ENCODE peak calls at places on chromosome 5, in four cellular contexts. Z is K562, A is endothelial cell of umbilical vein, E is keratinocyte. M is an unnamed sample.

GRCh38 chr5:57346336-57346735 is 136.3 kb downstream of the ACTBL2 start:
- DNase-seq in Z (no peak), A (no peak), E (no peak), M (no peak)

GRCh38 chr5:138331449-138332368 is at the start of gene CDC25C:
- DNase-seq in E (peak; percentile 92), A (peak; percentile 100), Z (peak; percentile 95), M (peak; percentile 99)

GRCh38 chr5:141694479-141694878 is 12.4 kb upstream of the ARAP3 start:
- DNase-seq in Z (no peak), E (no peak), A (no peak), M (no peak)

GRCh38 chr5:33994845-33995244 is 10.4 kb upstream of the SLC45A2 start:
- DNase-seq in A (no peak), E (no peak), Z (no peak), M (peak; percentile 76)

GRCh38 chr5:130323804-130324454 is 419.7 kb downstream of the CHSY3 start:
- DNase-seq in E (peak; percentile 50), A (peak; percentile 84), Z (no peak), M (no peak)

GRCh38 chr5:83817591-83817990 is 96.9 kb upstream of the HAPLN1 start:
- DNase-seq in Z (no peak), E (no peak), A (no peak), M (no peak)

GRCh38 chr5:40485021-40485998 is 194.4 kb upstream of the PTGER4 start:
- DNase-seq in E (no peak), Z (no peak), A (no peak), M (no peak)

GRCh38 chr5:171351674-171352073 is 36.0 kb upstream of the NPM1 start:
- DNase-seq in A (no peak), Z (no peak), E (no peak), M (no peak)

GRCh38 chr5:13250450-13251291 is 693.8 kb downstream of the DNAH5 start:
- DNase-seq in Z (peak; percentile 30), E (no peak), A (peak; percentile 39), M (peak; percentile 6)

GRCh38 chr5:43729846-43730478 is 127.0 kb downstream of the NNT start:
- DNase-seq in A (peak; percentile 18), Z (no peak), E (no peak), M (peak; percentile 51)

GRCh38 chr5:97931829-97932228 is 748.8 kb upstream of the RIOK2 start:
- DNase-seq in Z (no peak), A (no peak), E (no peak), M (no peak)

GRCh38 chr5:5522336-5522735 is 99.9 kb downstream of the ICE1 start:
- DNase-seq in A (no peak), Z (no peak), E (no peak), M (no peak)

GRCh38 chr5:27854243-27854852 is 816.0 kb upstream of the CDH9 start:
- DNase-seq in A (no peak), Z (no peak), E (no peak), M (no peak)

GRCh38 chr5:11214851-11215250 is 453.8 kb upstream of the DAP start:
- DNase-seq in Z (no peak), A (no peak), E (no peak), M (no peak)
- H2AFZ ChIP-seq in Z (no peak overlapping the region), A (no peak overlapping the region), E (no peak overlapping the region), M (no peak overlapping the region)

DNA sequence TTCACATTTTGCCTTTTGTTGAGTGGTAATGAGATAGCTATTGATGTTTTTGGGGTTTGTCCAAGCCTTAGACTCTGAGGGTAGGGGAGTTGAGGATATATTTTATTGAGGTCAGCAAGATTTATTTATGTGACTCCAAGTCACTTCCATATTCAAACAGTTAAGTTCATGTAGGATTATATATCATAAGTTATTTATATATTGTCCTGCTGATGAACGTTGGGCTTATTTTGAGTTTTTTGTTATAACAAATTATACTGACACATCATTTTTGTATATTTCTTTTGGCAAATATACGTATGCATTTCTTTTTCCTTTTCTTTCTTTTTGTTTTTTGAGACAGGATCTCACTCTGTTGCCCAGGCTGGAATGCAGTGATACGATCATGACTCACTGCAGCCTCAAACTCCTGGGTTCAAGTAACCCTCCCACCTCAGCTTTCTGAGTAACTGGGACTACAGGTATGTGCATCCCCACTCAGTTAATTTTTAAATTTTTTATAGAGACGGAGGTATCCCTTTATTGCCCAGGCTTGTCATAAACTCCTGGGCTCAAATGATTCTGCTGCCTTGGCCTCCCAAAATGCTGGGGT is 23.5 kb upstream of the IL12B start:
- DNase-seq in A (no peak), Z (no peak), E (no peak), M (peak; percentile 58)
- H3K9me1 ChIP-seq in A (no peaks in the 10 kb centered on the region), Z (no peaks in the 10 kb centered on the region), E (no peaks in the 10 kb centered on the region), M (no peaks in the 10 kb centered on the region)

DNA sequence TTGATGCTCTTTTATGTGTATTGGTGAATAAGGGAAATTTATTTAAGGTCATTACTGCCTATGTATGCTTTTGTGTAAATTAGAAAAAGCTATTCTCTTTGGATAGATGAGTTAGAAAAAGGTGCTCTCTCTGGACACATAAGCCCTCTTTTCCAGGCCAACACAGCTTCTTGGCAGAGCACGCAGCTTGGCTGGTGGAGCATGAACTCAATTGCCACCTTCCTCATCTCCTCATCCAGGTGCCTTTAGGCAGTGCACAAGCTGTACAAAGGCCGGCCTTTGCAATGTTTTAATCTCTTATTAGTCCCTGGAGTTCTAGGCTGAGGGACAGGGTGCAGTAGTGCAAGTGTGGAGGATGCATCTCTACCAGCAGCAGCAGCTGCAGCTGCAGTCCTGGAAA is 272.0 kb downstream of the ZSWIM6 start:
- DNase-seq in E (no peak), Z (no peak), A (no peak), M (no peak)
- H2AFZ ChIP-seq in E (no peak overlapping the region), Z (no peak overlapping the region), A (no peak overlapping the region), M (no peak overlapping the region)

GRCh38 chr5:109937951-109938350 is 248.2 kb downstream of the MAN2A1 start:
- DNase-seq in A (no peak), E (no peak), Z (no peak), M (no peak)

GRCh38 chr5:109936996-109937395 is 247.3 kb downstream of the MAN2A1 start:
- DNase-seq in A (no peak), E (no peak), Z (no peak), M (no peak)

GRCh38 chr5:109938453-109938852 is 248.7 kb downstream of the MAN2A1 start:
- DNase-seq in E (no peak), Z (no peak), A (no peak), M (no peak)

GRCh38 chr5:109939109-109939682 is 249.5 kb downstream of the MAN2A1 start:
- DNase-seq in A (no peak), Z (no peak), E (no peak), M (peak; percentile 40)

GRCh38 chr5:109936091-109936490 is 246.4 kb downstream of the MAN2A1 start:
- DNase-seq in Z (no peak), A (no peak), E (no peak), M (no peak)
- H3K9me1 ChIP-seq in Z (no peaks in the 10 kb centered on the region), A (no peaks in the 10 kb centered on the region), E (no peaks in the 10 kb centered on the region), M (no peaks in the 10 kb centered on the region)

GRCh38 chr5:146877178-146877681 is 1.3 kb downstream of the PPP2R2B start:
- DNase-seq in E (no peak), A (no peak), Z (no peak), M (no peak)
- H2AFZ ChIP-seq in E (no peak overlapping the region), A (no peak overlapping the region), Z (no peak overlapping the region), M (no peak overlapping the region)

M was measured in IMR-90.